ENCODE peak calls at places on chromosomes 13 and 19, in ten cellular contexts. J, X, Z, H, S, V, U, T, B and R are unnamed samples.

GRCh38 chr19:10454267-10454666 is 33.9 kb downstream of the PDE4A start:
- DNase-seq in S (no peak), V (no peak), U (no peak), H (no peak), X (no peak), T (no peak), B (no peak), J (no peak), Z (no peak), R (peak; percentile 29)

GRCh38 chr19:8028951-8029491 is 23.5 kb upstream of the CCL25 start:
- DNase-seq in H (no peak), S (no peak), V (no peak), Z (no peak), T (no peak), J (no peak), B (no peak), X (no peak), U (no peak), R (no peak)

GRCh38 chr13:32955881-32956594 is 60.2 kb upstream of the KL start:
- DNase-seq in T (no peak), H (no peak), J (no peak), S (no peak), U (no peak), B (no peak), X (no peak), V (no peak), Z (no peak), R (no peak)

GRCh38 chr19:18975011-18975410 is 34.0 kb upstream of the HOMER3 start:
- DNase-seq in Z (no peak), V (no peak), S (no peak), X (no peak), H (no peak), T (no peak), U (no peak), J (no peak), B (no peak), R (no peak)

GRCh38 chr19:13150919-13151604 is 851 bp downstream of the IER2 start:
- DNase-seq in U (peak; percentile 53), H (no peak), S (no peak), X (peak; percentile 7), T (no peak), B (peak; percentile 48), V (no peak), Z (peak; percentile 48), J (no peak), R (no peak)

GRCh38 chr19:30374791-30375650 is 2.8 kb downstream of the ZNF536 start:
- DNase-seq in T (no peak), V (no peak), S (no peak), H (no peak), J (no peak), B (no peak), Z (no peak), U (no peak), X (no peak), R (peak; percentile 70)

GRCh38 chr13:97261254-97262015 is 39.3 kb downstream of the MBNL2 start:
- DNase-seq in T (no peak), S (no peak), Z (no peak), B (no peak), V (no peak), X (no peak), H (no peak), J (no peak), U (no peak), R (no peak)

GRCh38 chr19:47446534-47447469 is 24.9 kb downstream of the SLC8A2 start:
- DNase-seq in X (no peak), S (peak; percentile 62), Z (no peak), H (no peak), V (peak; percentile 32), U (no peak), J (no peak), T (peak; percentile 40), B (peak; percentile 35), R (no peak)

GRCh38 chr19:13024958-13025653 is 29.8 kb downstream of the NFIX start:
- DNase-seq in J (no peak), B (no peak), X (no peak), T (no peak), S (peak; percentile 79), U (no peak), Z (no peak), H (no peak), V (peak; percentile 50), R (no peak)

GRCh38 chr19:16244091-16244490 is 46.4 kb downstream of the AP1M1 start:
- DNase-seq in T (no peak), J (no peak), Z (no peak), U (no peak), H (no peak), B (no peak), S (no peak), V (no peak), X (no peak), R (no peak)

GRCh38 chr19:48588670-48589399 is 17.7 kb upstream of the SPACA4 start:
- DNase-seq in B (peak; percentile 89), J (peak; percentile 81), Z (peak; percentile 76), H (peak; percentile 40), U (peak; percentile 89), T (peak; percentile 96), X (peak; percentile 76), S (peak; percentile 97), V (peak; percentile 95), R (peak; percentile 79)

GRCh38 chr13:35914662-35915061 is 216.5 kb downstream of the DCLK1 start:
- DNase-seq in H (no peak), B (no peak), V (no peak), Z (no peak), S (no peak), X (no peak), J (no peak), T (no peak), U (no peak), R (no peak)

GRCh38 chr13:33349314-33349995 is 63.9 kb upstream of the STARD13 start:
- DNase-seq in J (peak; percentile 35), S (no peak), Z (no peak), H (peak; percentile 24), B (no peak), T (no peak), V (peak; percentile 31), X (no peak), U (peak; percentile 23), R (no peak)

GRCh38 chr13:101707659-101708058 is 255.2 kb downstream of the ITGBL1 start:
- DNase-seq in B (no peak), V (no peak), S (no peak), U (no peak), Z (no peak), J (no peak), T (no peak), X (no peak), H (no peak), R (no peak)

GRCh38 chr19:49677232-49677881 is at the start of gene PRMT1:
- DNase-seq in T (peak; percentile 77), U (no peak), J (no peak), Z (no peak), X (peak; percentile 52), S (no peak), V (peak; percentile 44), B (no peak), H (no peak), R (no peak)

GRCh38 chr13:28753208-28753892 is 34.6 kb upstream of the SLC46A3 start:
- DNase-seq in X (no peak), J (peak; percentile 58), T (peak; percentile 61), H (peak; percentile 43), V (peak; percentile 55), U (peak; percentile 54), S (peak; percentile 63), B (peak; percentile 44), Z (peak; percentile 55), R (no peak)

GRCh38 chr19:53518061-53518460 is 19.9 kb upstream of the ZNF331 start:
- DNase-seq in J (no peak), H (no peak), Z (no peak), V (no peak), S (no peak), B (no peak), X (no peak), T (no peak), U (no peak), R (no peak)
- H3K27ac ChIP-seq in J (no peak overlapping the region), H (no peak overlapping the region), Z (no peak overlapping the region), V (no peak overlapping the region), S (peak overlapping the region; percentile 25), B (no peak overlapping the region), X (no peak overlapping the region), T (no peak overlapping the region), U (no peak overlapping the region), R (no peak overlapping the region)

DNA sequence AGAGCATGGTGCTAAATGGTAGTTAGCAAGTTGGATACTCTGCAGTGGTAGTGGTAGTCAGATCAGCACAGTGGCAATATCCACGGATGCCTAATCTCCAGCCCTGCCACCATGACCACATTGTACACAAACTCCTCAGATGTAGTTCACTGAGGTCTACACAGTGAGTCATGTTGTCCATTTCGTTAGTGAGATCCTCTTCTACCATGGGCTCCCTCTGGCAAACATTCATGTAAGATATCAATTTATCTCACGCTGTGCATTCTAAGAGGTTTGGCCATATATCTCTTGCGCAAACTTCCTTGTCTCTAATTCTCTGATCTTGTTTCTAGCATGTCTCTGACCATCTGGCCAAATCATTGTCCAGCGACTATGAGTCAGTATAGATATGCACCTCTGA is 58.2 kb downstream of the POLR1D start:
- DNase-seq in J (no peak), X (no peak), T (no peak), V (no peak), H (no peak), U (no peak), S (no peak), B (no peak), Z (no peak), R (no peak)
- H3K27ac ChIP-seq in J (no peak overlapping the region), X (no peak overlapping the region), T (no peak overlapping the region), V (no peak overlapping the region), H (no peak overlapping the region), U (no peak overlapping the region), S (no peak overlapping the region), B (no peak overlapping the region), Z (no peak overlapping the region), R (no peak overlapping the region)

GRCh38 chr19:1827566-1828278 is 15.6 kb upstream of the ATP8B3 start:
- DNase-seq in U (no peak), X (no peak), S (no peak), J (no peak), H (no peak), B (no peak), V (no peak), T (no peak), Z (no peak), R (no peak)
- H3K27ac ChIP-seq in U (no peak overlapping the region), X (no peak overlapping the region), S (no peak overlapping the region), J (no peak overlapping the region), H (no peak overlapping the region), B (no peak overlapping the region), V (no peak overlapping the region), T (no peak overlapping the region), Z (no peak overlapping the region), R (no peak overlapping the region)

DNA sequence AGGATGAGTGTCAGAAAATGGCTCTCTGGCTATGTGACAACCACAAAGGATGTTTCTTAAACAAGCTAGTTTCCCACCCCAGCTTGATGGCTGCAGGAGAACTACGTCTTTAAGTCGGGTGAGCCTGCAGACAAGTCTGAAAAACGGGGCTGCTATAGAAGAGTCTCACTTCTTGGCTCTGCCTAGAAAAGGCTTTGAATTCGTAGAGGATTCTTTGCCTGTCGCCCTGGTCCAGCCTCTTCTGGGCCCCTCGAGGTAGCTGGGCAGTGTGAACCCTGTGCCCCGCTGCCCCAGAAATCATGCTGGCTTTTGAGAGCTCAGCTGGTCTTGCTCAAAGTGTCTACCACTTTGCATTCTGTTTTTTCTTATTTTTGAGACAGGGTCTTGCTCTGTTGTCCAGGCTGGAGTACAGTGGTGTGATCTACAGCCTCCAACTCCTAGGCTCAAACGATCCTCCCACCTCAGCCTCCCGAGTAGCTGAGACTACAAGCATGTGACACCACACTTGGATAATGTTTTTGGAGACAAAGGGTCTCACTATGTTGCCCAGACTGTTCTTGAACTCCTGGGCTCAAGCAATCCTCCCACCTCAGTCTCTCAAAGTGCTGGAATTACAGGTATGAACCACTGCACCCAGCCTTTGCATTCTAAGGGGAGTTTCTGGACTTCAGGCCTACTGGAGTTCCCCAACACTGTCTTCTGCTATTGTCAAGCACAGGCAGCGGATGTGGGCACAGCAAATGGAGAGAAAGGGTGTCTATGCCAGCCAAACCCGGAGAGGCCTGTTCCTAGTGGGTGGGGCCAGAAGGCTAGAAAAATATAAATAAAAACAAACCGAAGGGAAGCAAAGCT is 6.5 kb downstream of the CEBPA start:
- DNase-seq in T (peak; percentile 40), J (no peak), U (no peak), Z (no peak), S (peak; percentile 14), X (no peak), V (no peak), B (no peak), H (no peak), R (no peak)
- H3K27ac ChIP-seq in T (no peak overlapping the region), J (no peak overlapping the region), U (no peak overlapping the region), Z (no peak overlapping the region), S (no peak overlapping the region), X (no peak overlapping the region), V (no peak overlapping the region), B (no peak overlapping the region), H (no peak overlapping the region), R (no peak overlapping the region)